ENCODE peak calls at places on chromosomes 2 and 18, in six cellular contexts. V is fibroblast of the aortic adventitia, U is K562, C is spleen, M is cardiac fibroblast, Y is sigmoid colon. H is an unnamed sample.

GRCh38 chr18:6920099-6920955 is 190.8 kb downstream of the ARHGAP28 start:
- DNase-seq in Y (no peak), C (no peak), U (peak), V (peak), M (peak), H (peak)

GRCh38 chr2:212078103-212078502 is 460.5 kb downstream of the ERBB4 start:
- DNase-seq in V (peak), U (no peak), Y (no peak), M (no peak), C (no peak), H (no peak)

GRCh38 chr2:6186332-6187100 is 494.3 kb downstream of the SOX11 start:
- DNase-seq in Y (no peak), C (no peak), M (peak), V (no peak), U (no peak), H (peak)

GRCh38 chr2:59745085-59745484 is 808.4 kb downstream of the BCL11A start:
- DNase-seq in V (no peak), Y (no peak), C (no peak), U (no peak), M (no peak), H (no peak)

GRCh38 chr2:7190587-7191320 is 273.5 kb downstream of the RNF144A start:
- DNase-seq in V (no peak), Y (no peak), M (no peak), U (no peak), C (no peak), H (no peak)

GRCh38 chr18:13400636-13401315 is 182.2 kb downstream of the LDLRAD4 start:
- DNase-seq in Y (no peak), U (no peak), V (no peak), M (no peak), C (no peak), H (no peak)

GRCh38 chr2:240410808-240411207 is 24.7 kb upstream of the GPC1 start:
- DNase-seq in U (no peak), M (no peak), C (no peak), Y (no peak), V (no peak), H (no peak)

GRCh38 chr2:20635698-20636584 is 15.0 kb downstream of the HS1BP3 start:
- DNase-seq in Y (peak), C (peak), M (peak), U (peak), V (peak), H (peak)

GRCh38 chr2:74762789-74763188 is 71.1 kb upstream of the HK2 start:
- DNase-seq in C (no peak), U (no peak), Y (no peak), M (no peak), V (no peak), H (no peak)

GRCh38 chr2:107588181-107588580 is 238.5 kb upstream of the RGPD4 start:
- DNase-seq in M (no peak), C (no peak), U (no peak), V (no peak), Y (no peak), H (no peak)

GRCh38 chr2:8626572-8626971 is 55.3 kb upstream of the ID2 start:
- DNase-seq in V (no peak), U (peak), Y (no peak), C (no peak), M (no peak), H (no peak)

GRCh38 chr2:119255760-119256573 is 32.3 kb downstream of the STEAP3 start:
- DNase-seq in V (peak), Y (no peak), C (no peak), U (no peak), M (peak), H (peak)

GRCh38 chr18:37327063-37327577 is 238.5 kb downstream of the CELF4 start:
- DNase-seq in M (no peak), C (no peak), U (no peak), V (no peak), Y (no peak), H (no peak)

GRCh38 chr18:61831071-61831470 is 61.7 kb downstream of the RNF152 start:
- DNase-seq in U (no peak), C (no peak), V (peak), Y (no peak), M (peak), H (peak)

GRCh38 chr18:33577688-33578370 is at the start of gene ASXL3:
- DNase-seq in V (peak), C (peak), M (peak), Y (peak), U (no peak), H (peak)

GRCh38 chr2:95346236-95346737 is 49.1 kb downstream of the KCNIP3 start:
- DNase-seq in M (peak), C (peak), U (peak), V (peak), Y (peak), H (peak)

GRCh38 chr2:241953324-241953851 is 83.9 kb downstream of the RTP5 start:
- DNase-seq in C (no peak), Y (peak), V (no peak), M (no peak), U (no peak), H (no peak)

GRCh38 chr2:55420244-55420713 is 623 bp upstream of the CCDC88A start:
- DNase-seq in M (no peak), Y (no peak), U (no peak), C (no peak), V (no peak), H (no peak)

GRCh38 chr2:64284751-64285150 is 140.5 kb upstream of the PELI1 start:
- DNase-seq in C (no peak), V (no peak), Y (no peak), U (no peak), M (no peak), H (no peak)

GRCh38 chr2:136407113-136407951 is 289.4 kb upstream of the CXCR4 start:
- DNase-seq in C (no peak), U (no peak), Y (no peak), M (no peak), V (no peak), H (no peak)

GRCh38 chr2:183179156-183179555 is 54.9 kb downstream of the NUP35 start:
- DNase-seq in U (no peak), V (no peak), C (no peak), Y (no peak), M (peak), H (peak)

GRCh38 chr18:23689031-23689615 is at the start of gene LAMA3:
- DNase-seq in M (peak), C (peak), V (peak), U (no peak), Y (peak), H (no peak)
- TF ChIP-seq CTCF in M (peak), C (no peak), V (peak), U (no peak), Y (no peak), H (peak)

DNA sequence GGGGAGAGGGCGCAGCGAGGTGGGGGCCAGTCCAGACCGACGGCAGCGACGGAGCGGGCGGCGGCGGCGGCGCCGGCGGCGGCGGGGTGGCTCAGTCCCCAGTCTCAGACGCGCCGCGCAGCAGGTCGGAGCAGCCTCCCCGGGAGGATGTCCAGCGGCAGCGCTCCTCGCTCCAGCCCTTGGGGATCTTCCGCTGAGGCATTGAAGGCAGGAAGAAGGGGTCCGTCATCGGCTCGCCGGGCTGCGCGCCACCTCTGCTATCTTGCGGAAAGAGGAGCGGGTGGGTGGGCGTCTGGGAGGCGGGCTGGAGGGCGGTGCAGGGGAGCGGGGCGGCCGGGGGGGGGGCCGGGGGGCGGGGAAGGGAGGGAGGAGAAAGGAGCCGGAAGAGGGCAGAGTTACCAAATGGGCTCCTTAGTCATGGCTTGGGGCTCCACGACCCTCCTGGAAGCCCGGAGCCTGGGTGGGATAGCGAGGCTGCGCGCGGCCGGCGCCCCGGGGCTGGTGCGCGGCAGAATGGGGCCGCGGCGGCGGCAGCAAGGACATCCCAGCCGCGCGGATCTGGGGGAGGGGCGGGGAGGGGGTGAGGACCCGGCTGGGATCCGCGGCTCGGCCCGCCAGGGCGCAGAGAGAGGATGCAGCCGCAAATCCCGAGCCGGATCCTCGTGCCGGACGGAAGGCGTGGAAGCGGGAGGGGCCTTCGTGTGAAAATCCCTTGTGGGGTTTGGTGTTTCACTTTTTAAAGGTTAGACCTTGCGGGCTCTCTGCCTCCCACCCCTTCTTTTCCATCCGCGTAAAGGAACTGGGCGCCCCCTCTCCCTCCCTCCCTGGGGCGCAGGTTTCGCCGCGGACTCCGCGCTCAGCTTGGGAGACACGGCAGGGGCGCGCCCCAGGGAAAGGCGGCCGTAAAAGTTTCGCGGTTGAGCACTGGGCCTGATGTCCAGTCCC is at the start of gene NETO1:
- DNase-seq in Y (no peak), V (no peak), M (no peak), U (no peak), C (peak), H (no peak)
- H3K4me3 ChIP-seq in Y (no peak), V (peak), M (peak), U (no peak), C (peak), H (no peak)

GRCh38 chr18:79067611-79068010 is 1.6 kb upstream of the ATP9B start:
- DNase-seq in C (no peak), V (no peak), U (no peak), Y (no peak), M (no peak), H (no peak)

GRCh38 chr18:79070486-79070885 is 1.3 kb downstream of the ATP9B start:
- DNase-seq in V (peak), M (no peak), C (no peak), Y (no peak), U (no peak), H (no peak)

GRCh38 chr18:79069792-79070151 is 578 bp downstream of the ATP9B start:
- DNase-seq in C (no peak), V (no peak), Y (no peak), M (no peak), U (no peak), H (no peak)

GRCh38 chr18:79068299-79068945 is 772 bp upstream of the ATP9B start:
- DNase-seq in M (peak), U (no peak), Y (no peak), C (peak), V (peak), H (peak)

DNA sequence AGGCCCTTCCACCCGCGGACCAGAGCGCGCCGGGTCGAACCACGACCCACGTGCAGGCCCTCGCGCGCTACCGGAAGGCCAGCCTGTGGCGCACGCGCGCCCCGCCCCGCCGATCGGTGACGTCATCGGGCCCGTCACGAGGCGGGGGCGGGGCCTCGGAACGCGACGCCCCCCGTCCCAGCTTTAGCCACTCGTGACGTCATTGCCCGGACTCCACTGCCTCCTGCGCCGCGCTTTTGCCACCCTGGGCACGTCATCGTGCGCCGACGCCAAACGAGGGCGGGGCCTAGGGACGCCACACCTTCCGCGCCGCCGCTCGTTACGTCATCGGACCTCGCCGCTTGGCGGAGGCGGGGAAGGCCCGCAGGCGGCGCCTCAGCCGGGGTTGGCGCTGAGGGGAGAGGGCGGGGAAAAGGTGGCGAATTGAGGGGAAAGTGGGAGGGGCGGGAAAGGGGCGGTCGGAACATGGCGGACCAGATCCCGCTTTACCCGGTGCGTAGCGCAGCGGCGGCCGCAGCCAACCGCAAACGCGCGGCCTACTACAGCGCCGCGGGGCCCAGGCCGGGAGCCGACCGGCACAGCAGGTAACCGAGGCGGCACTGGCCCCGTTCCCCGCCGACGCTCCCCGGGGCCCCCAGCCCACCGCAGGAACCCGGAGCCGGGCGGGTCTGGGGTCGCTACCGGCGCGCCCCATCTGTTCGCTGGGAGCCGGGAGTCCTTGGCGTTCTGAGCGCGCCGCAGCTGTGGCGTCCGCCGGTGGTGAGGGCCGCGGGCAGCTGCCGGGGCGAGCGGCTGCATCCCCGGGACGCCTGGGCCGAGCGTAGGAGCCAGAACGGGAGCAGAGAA is at the start of gene ATP9B:
- DNase-seq in U (peak), Y (peak), V (peak), C (peak), M (peak), H (peak)
- TF ChIP-seq CTCF in U (no peak), Y (no peak), V (no peak), C (peak), M (no peak), H (peak)

GRCh38 chr2:189218236-189218635 is 38.7 kb upstream of the COL5A2 start:
- DNase-seq in Y (no peak), V (peak), M (peak), C (no peak), U (no peak), H (no peak)
- H3K4me3 ChIP-seq in Y (no peak), V (no peak), M (no peak), C (no peak), U (no peak), H (no peak)

GRCh38 chr18:63646916-63647315 is 2.9 kb upstream of the SERPINB4 start:
- DNase-seq in Y (no peak), C (no peak), V (peak), M (peak), U (no peak), H (no peak)

DNA sequence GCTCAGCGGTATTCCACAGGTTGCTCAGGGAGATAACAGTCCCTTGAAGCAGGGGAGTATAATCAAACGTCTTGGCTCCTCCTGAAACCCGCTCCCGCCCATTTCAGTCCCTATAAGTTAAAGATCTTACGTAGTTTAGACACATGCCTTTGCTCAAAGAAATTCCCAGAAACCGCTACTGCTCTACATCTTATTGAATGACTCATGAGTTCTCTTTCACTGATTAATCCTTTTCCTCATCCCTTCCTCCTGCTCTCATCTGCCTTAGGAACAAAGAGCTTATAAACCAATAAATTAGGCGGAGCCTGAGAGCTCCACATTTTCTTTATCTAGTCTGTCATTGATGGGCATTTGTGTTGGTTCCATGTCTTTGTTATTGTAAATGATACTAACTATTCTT is 4.2 kb upstream of the SERPINB4 start:
- DNase-seq in V (no peak), M (peak), U (no peak), Y (no peak), C (no peak), H (peak)
- TF ChIP-seq CTCF in V (no peak), M (no peak), U (no peak), Y (no peak), C (no peak), H (no peak)

GRCh38 chr18:31499157-31499524 is 1.2 kb downstream of the DSG2 start:
- DNase-seq in V (no peak), U (no peak), Y (no peak), C (no peak), M (no peak), H (no peak)
- H3K4me3 ChIP-seq in V (no peak), U (peak), Y (no peak), C (no peak), M (peak), H (peak)

DNA sequence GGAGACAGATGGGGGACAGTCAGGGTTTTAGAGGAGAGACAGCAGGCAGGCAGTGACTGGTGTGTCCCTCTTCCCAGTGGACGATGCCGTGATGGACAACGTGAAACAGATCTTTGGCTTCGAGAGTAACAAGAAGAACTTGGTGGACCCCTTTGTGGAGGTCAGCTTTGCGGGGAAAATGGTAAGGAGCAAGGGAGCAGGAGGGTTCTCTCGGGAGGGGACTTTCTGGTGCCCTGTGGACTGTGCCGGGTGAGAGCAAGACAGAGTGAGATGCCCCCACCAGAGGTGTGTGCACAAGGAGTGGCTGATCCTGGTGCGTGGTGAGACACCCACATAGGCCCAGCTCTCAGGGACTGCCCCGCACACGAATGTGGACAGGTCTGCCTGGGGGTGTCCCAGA is 74.9 kb downstream of the DYSF start:
- DNase-seq in V (no peak), M (no peak), U (no peak), Y (peak), C (no peak), H (no peak)
- TF ChIP-seq CTCF in V (no peak), M (no peak), U (no peak), Y (no peak), C (no peak), H (no peak)